ENCODE peak calls at places on chromosomes 1 and 21, in four cellular contexts. Y is activated CD4-positive, alpha-beta T cell treated with anti-CD3 and anti-CD28 coated beads for 36 hours; O is endothelial cell; J is fibroblast of pulmonary artery. A is an unnamed sample.

GRCh38 chr1:20255666-20256065 is 35.0 kb upstream of the VWA5B1 start:
- DNase-seq in Y (peak; percentile 18), O (no peak), J (peak; percentile 63), A (no peak)

GRCh38 chr1:225987491-225988316 is 11.4 kb downstream of the SDE2 start:
- DNase-seq in Y (no peak), O (no peak), J (peak; percentile 74), A (no peak)

GRCh38 chr1:76314730-76315129 is 240.2 kb downstream of the ST6GALNAC3 start:
- DNase-seq in Y (no peak), O (no peak), J (peak; percentile 12), A (no peak)

GRCh38 chr1:41417746-41418145 is 56.5 kb downstream of the FOXO6 start:
- DNase-seq in Y (no peak), O (no peak), J (no peak), A (no peak)

GRCh38 chr1:28370220-28371010 is 875 bp downstream of the PHACTR4 start:
- DNase-seq in Y (peak; percentile 54), O (peak; percentile 32), J (peak; percentile 46), A (peak; percentile 62)

GRCh38 chr1:77536813-77537212 is 145.6 kb downstream of the ZZZ3 start:
- DNase-seq in Y (no peak), O (no peak), J (peak; percentile 86), A (no peak)

GRCh38 chr21:33196956-33197374 is 32.8 kb upstream of the IFNAR2 start:
- DNase-seq in Y (peak; percentile 73), O (peak; percentile 67), J (peak; percentile 77), A (peak; percentile 32)

GRCh38 chr1:85245456-85245855 is 14.0 kb downstream of the C1orf52 start:
- DNase-seq in Y (no peak), O (no peak), J (peak; percentile 11), A (no peak)

GRCh38 chr1:54027848-54028247 is 9.9 kb upstream of the LDLRAD1 start:
- DNase-seq in Y (no peak), O (no peak), J (no peak), A (no peak)

GRCh38 chr1:153685578-153686340 is 7.3 kb downstream of the NPR1 start:
- DNase-seq in Y (no peak), O (no peak), J (no peak), A (peak; percentile 6)

A was measured in GM13977.